ENCODE peak calls at places on chromosome 13, in four cellular contexts. T is H1, D is spleen, E is Panc1. P is an unnamed sample.

GRCh38 chr13:27455331-27455855 is 5.0 kb upstream of the MTIF3 start:
- DNase-seq in D (no peak), E (no peak), T (no peak), P (no peak)

GRCh38 chr13:77168232-77168631 is 141.3 kb upstream of the FBXL3 start:
- DNase-seq in T (no peak), E (no peak), D (no peak), P (no peak)

GRCh38 chr13:40094056-40094455 is 438.6 kb downstream of the COG6 start:
- DNase-seq in T (no peak), D (no peak), E (no peak), P (no peak)

GRCh38 chr13:38582133-38582532 is 104.7 kb upstream of the FREM2 start:
- DNase-seq in T (no peak), E (peak; percentile 5), D (no peak), P (no peak)

GRCh38 chr13:39038569-39038898 is 278 bp downstream of the NHLRC3 start:
- DNase-seq in T (no peak), E (no peak), D (no peak), P (no peak)

GRCh38 chr13:26679945-26680516 is 80.6 kb downstream of the GPR12 start:
- DNase-seq in T (no peak), D (no peak), E (no peak), P (no peak)

GRCh38 chr13:106534844-106535551 is 464 bp downstream of the EFNB2 start:
- DNase-seq in D (peak; percentile 87), E (no peak), T (no peak), P (peak; percentile 35)

GRCh38 chr13:74316531-74316930 is 182.3 kb upstream of the KLF12 start:
- DNase-seq in T (no peak), E (no peak), D (no peak), P (no peak)

GRCh38 chr13:45783346-45784043 is 68.1 kb downstream of the SIAH3 start:
- DNase-seq in E (no peak), D (no peak), T (no peak), P (no peak)

GRCh38 chr13:110323172-110323851 is 16.2 kb downstream of the COL4A2 start:
- DNase-seq in E (no peak), D (no peak), T (no peak), P (no peak)

GRCh38 chr13:90454002-90454636 is 893.4 kb upstream of the MIR17HG start:
- DNase-seq in E (no peak), D (no peak), T (no peak), P (no peak)

GRCh38 chr13:60511637-60512036 is 114.6 kb downstream of the TDRD3 start:
- DNase-seq in D (no peak), T (no peak), E (no peak), P (no peak)

GRCh38 chr13:30466841-30467252 is 1.1 kb upstream of the HMGB1 start:
- DNase-seq in T (no peak), D (no peak), E (no peak), P (no peak)

GRCh38 chr13:80012281-80012680 is 328.6 kb downstream of the SPRY2 start:
- DNase-seq in D (no peak), T (no peak), E (no peak), P (no peak)

GRCh38 chr13:100513987-100514670 is 74.5 kb downstream of the GGACT start:
- DNase-seq in D (no peak), E (no peak), T (no peak), P (no peak)

GRCh38 chr13:102399791-102400618 is 1.8 kb downstream of the FGF14 start:
- DNase-seq in D (peak; percentile 75), E (no peak), T (no peak), P (no peak)

GRCh38 chr13:66537417-66537816 is 692.7 kb downstream of the PCDH9 start:
- DNase-seq in T (no peak), E (no peak), D (no peak), P (no peak)

GRCh38 chr13:113882266-113882627 is 18.4 kb upstream of the GAS6 start:
- DNase-seq in T (no peak), D (no peak), E (no peak), P (peak; percentile 43)
- TF ChIP-seq POLR2AphosphoS5 in T (no peak), D (no peak), E (no peak), P (peak; percentile 2)

GRCh38 chr13:20823071-20823470 is 49.3 kb upstream of the EEF1AKMT1 start:
- DNase-seq in E (no peak), D (no peak), T (no peak), P (no peak)

GRCh38 chr13:20826301-20826700 is 52.5 kb upstream of the EEF1AKMT1 start:
- DNase-seq in T (no peak), D (no peak), E (no peak), P (no peak)

GRCh38 chr13:20825476-20825875 is 51.7 kb upstream of the EEF1AKMT1 start:
- DNase-seq in E (no peak), T (no peak), D (no peak), P (no peak)

GRCh38 chr13:20826810-20827560 is 53.2 kb upstream of the EEF1AKMT1 start:
- DNase-seq in D (no peak), T (no peak), E (no peak), P (no peak)

DNA sequence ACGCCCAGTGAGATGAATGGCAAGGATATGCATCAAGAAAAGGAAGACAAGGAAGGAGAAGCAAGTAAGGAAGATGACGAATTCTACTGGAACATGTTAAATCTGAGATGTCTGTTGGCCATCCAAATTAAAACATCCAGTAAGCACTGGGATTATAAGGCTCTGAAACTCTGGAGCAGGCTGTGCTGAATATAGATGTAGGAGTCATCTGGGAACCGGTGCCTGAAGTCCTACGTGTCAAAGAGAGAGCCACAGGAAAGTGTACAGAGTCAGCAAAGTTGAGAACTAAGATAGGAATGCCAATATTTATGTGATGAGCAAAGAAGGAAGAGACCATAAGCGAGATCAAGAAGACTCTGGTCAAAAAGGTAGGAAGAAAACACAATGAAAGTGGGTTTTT is 51.0 kb upstream of the EEF1AKMT1 start:
- DNase-seq in D (no peak), E (no peak), T (no peak), P (no peak)
- H3K27ac ChIP-seq in D (no peak overlapping the region), E (no peak overlapping the region), T (no peak overlapping the region), P (no peak overlapping the region)

DNA sequence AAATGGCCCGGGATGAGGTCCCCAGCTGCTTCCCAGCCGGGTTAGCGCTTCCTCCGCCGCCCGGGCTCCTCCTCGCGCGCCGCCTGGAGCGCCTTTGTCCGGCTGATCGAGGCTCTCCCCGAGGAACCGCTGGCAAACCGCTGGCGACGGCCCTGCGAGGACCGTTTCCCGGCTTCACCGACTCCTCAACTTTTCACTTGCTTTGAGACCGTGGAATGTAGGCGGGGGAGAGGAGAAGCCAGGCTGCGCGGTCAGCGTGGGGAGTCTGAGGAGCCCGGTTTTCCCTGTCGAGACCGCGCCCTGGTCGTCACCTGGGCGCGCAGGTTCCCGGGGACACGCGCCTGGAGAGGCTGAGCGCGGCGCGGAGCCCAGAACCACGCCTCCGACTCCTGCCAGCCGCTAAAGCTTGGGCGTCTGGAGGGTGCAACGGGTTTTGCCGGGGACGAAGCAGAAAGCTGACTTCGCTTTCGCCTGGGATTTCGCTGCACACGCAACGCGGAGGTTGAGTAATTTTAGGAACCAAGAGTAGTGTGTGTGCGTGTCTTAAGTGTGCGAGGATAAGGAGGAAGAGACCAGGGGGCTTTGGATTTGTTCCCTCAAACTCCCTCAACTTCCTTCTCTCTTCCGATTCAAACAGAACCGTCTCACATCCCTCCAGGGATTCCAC is 7.3 kb upstream of the DGKH start:
- DNase-seq in D (peak; percentile 88), E (no peak), T (no peak), P (peak; percentile 60)
- TF ChIP-seq POLR2AphosphoS5 in D (peak; percentile 37), E (no peak), T (no peak), P (no peak)

DNA sequence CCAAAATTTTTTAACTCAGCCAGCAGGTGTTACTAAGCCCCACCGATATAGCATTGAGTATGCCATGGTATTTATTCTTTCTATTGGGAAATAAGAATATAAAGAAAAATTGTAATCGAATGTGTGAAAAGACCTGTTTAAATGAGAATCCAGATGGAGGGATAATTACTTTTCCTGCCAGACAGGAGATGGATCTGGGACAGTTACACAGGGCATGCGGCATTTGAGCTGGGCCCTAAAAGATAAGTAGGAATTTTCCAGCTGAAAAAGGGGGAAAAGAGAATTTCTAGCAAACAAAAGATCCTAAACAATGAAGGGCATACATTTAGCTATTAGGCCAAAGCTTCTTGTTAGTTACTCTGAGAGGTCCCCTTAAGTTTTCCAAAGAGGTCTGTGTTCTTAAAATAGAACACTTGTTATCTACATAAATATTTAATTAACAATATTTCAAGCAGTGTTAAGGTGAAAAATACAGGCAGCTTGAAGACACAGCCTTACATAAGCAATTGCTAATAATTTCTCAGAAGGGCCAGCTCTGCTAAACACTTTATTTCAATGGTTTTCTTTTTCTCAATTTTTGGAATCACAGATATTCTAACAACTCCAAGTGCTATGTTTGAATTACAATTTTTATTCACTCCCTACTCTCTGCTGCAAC is 63.7 kb downstream of the TBC1D4 start:
- DNase-seq in E (no peak), D (no peak), T (no peak), P (no peak)
- H3K27ac ChIP-seq in E (no peak overlapping the region), D (no peak overlapping the region), T (no peak overlapping the region), P (peak overlapping the region; percentile 13)